ENCODE peak calls at places on chromosomes 7 and 10, in eight cellular contexts. One of them, this sample, is unnamed.

GRCh38 chr10:112919721-112920120 is 30.3 kb upstream of the TCF7L2 start:
- ATAC-seq in GM23338: no peak
- ATAC-seq in K562: no peak
- ATAC-seq in HCT116: peak; percentile 76
- ATAC-seq in Panc1: peak; percentile 89
- ATAC-seq in upper lobe of left lung: no peak
- ATAC-seq in HepG2: no peak
- ATAC-seq in GM12878: no peak
- ATAC-seq in this sample: no peak

GRCh38 chr10:70293169-70293813 is 9.5 kb upstream of the NPFFR1 start:
- ATAC-seq in GM23338: no peak
- ATAC-seq in upper lobe of left lung: no peak
- ATAC-seq in GM12878: peak; percentile 96
- ATAC-seq in HepG2: no peak
- ATAC-seq in Panc1: no peak
- ATAC-seq in K562: no peak
- ATAC-seq in HCT116: no peak
- ATAC-seq in this sample: no peak

GRCh38 chr10:43702213-43702935 is 53.7 kb upstream of the ZNF32 start:
- ATAC-seq in HepG2: no peak
- ATAC-seq in GM23338: peak; percentile 45
- ATAC-seq in Panc1: peak; percentile 45
- ATAC-seq in HCT116: no peak
- ATAC-seq in K562: no peak
- ATAC-seq in GM12878: no peak
- ATAC-seq in upper lobe of left lung: no peak
- ATAC-seq in this sample: no peak

GRCh38 chr7:99210265-99210970 is 2.5 kb upstream of the KPNA7 start:
- ATAC-seq in upper lobe of left lung: peak; percentile 92
- ATAC-seq in Panc1: peak; percentile 9
- ATAC-seq in K562: no peak
- ATAC-seq in HepG2: peak; percentile 8
- ATAC-seq in GM12878: no peak
- ATAC-seq in HCT116: no peak
- ATAC-seq in GM23338: no peak
- ATAC-seq in this sample: no peak

GRCh38 chr7:66731986-66732385 is 8.5 kb upstream of the RABGEF1 start:
- ATAC-seq in K562: peak; percentile 14
- ATAC-seq in GM12878: peak; percentile 19
- ATAC-seq in upper lobe of left lung: no peak
- ATAC-seq in HepG2: peak; percentile 13
- ATAC-seq in GM23338: no peak
- ATAC-seq in HCT116: peak; percentile 22
- ATAC-seq in Panc1: peak; percentile 36
- ATAC-seq in this sample: no peak

GRCh38 chr7:2232766-2233520 is at the start of gene MAD1L1:
- ATAC-seq in Panc1: peak; percentile 95
- ATAC-seq in upper lobe of left lung: peak; percentile 84
- ATAC-seq in GM12878: peak; percentile 82
- ATAC-seq in HCT116: peak; percentile 93
- ATAC-seq in HepG2: peak; percentile 91
- ATAC-seq in GM23338: peak; percentile 87
- ATAC-seq in K562: peak; percentile 94
- ATAC-seq in this sample: peak; percentile 90

GRCh38 chr7:81161459-81162075 is 242.7 kb upstream of the SEMA3C start:
- ATAC-seq in upper lobe of left lung: no peak
- ATAC-seq in HCT116: peak; percentile 78
- ATAC-seq in Panc1: no peak
- ATAC-seq in K562: peak; percentile 88
- ATAC-seq in HepG2: peak; percentile 22
- ATAC-seq in GM23338: no peak
- ATAC-seq in GM12878: no peak
- ATAC-seq in this sample: peak; percentile 79

GRCh38 chr10:34804306-34804705 is 10.8 kb downstream of the PARD3 start:
- ATAC-seq in GM12878: no peak
- ATAC-seq in GM23338: no peak
- ATAC-seq in K562: no peak
- ATAC-seq in HCT116: no peak
- ATAC-seq in upper lobe of left lung: no peak
- ATAC-seq in Panc1: no peak
- ATAC-seq in HepG2: no peak
- ATAC-seq in this sample: no peak

GRCh38 chr7:40700653-40701475 is 566.1 kb downstream of the SUGCT start:
- ATAC-seq in HepG2: no peak
- ATAC-seq in GM23338: peak; percentile 81
- ATAC-seq in HCT116: peak; percentile 44
- ATAC-seq in K562: no peak
- ATAC-seq in Panc1: no peak
- ATAC-seq in GM12878: peak; percentile 75
- ATAC-seq in upper lobe of left lung: no peak
- ATAC-seq in this sample: no peak

GRCh38 chr10:75678527-75678926 is 247.1 kb downstream of the LRMDA start:
- ATAC-seq in upper lobe of left lung: no peak
- ATAC-seq in K562: no peak
- ATAC-seq in Panc1: no peak
- ATAC-seq in GM23338: no peak
- ATAC-seq in GM12878: no peak
- ATAC-seq in HepG2: no peak
- ATAC-seq in HCT116: no peak
- ATAC-seq in this sample: no peak

GRCh38 chr7:139654270-139655181 is 123.3 kb downstream of the HIPK2 start:
- ATAC-seq in HCT116: peak; percentile 55
- ATAC-seq in GM23338: no peak
- ATAC-seq in HepG2: no peak
- ATAC-seq in K562: peak; percentile 47
- ATAC-seq in Panc1: no peak
- ATAC-seq in upper lobe of left lung: no peak
- ATAC-seq in GM12878: peak; percentile 39
- ATAC-seq in this sample: no peak

GRCh38 chr7:139648617-139648932 is 125.1 kb downstream of the CLEC2L start:
- ATAC-seq in HepG2: no peak
- ATAC-seq in upper lobe of left lung: no peak
- ATAC-seq in GM12878: peak; percentile 25
- ATAC-seq in HCT116: no peak
- ATAC-seq in GM23338: peak; percentile 34
- ATAC-seq in K562: no peak
- ATAC-seq in Panc1: no peak
- ATAC-seq in this sample: no peak

GRCh38 chr7:139648941-139649425 is 125.5 kb downstream of the CLEC2L start:
- ATAC-seq in GM12878: peak; percentile 94
- ATAC-seq in Panc1: no peak
- ATAC-seq in upper lobe of left lung: peak; percentile 82
- ATAC-seq in HepG2: peak; percentile 58
- ATAC-seq in K562: peak; percentile 9
- ATAC-seq in GM23338: no peak
- ATAC-seq in HCT116: no peak
- ATAC-seq in this sample: peak; percentile 52

GRCh38 chr7:139650429-139651100 is 127.1 kb downstream of the CLEC2L start:
- ATAC-seq in HCT116: no peak
- ATAC-seq in K562: no peak
- ATAC-seq in upper lobe of left lung: no peak
- ATAC-seq in GM23338: no peak
- ATAC-seq in Panc1: no peak
- ATAC-seq in GM12878: no peak
- ATAC-seq in HepG2: no peak
- ATAC-seq in this sample: peak; percentile 9

GRCh38 chr7:139651308-139651707 is 126.5 kb downstream of the HIPK2 start:
- ATAC-seq in GM12878: no peak
- ATAC-seq in HepG2: no peak
- ATAC-seq in GM23338: no peak
- ATAC-seq in K562: peak; percentile 44
- ATAC-seq in HCT116: peak; percentile 57
- ATAC-seq in Panc1: peak; percentile 74
- ATAC-seq in upper lobe of left lung: no peak
- ATAC-seq in this sample: no peak
- TF ChIP-seq POLR2AphosphoS5 in GM12878: no peak
- TF ChIP-seq POLR2AphosphoS5 in HepG2: no peak
- TF ChIP-seq POLR2AphosphoS5 in GM23338: no peak
- TF ChIP-seq POLR2AphosphoS5 in K562: no peak
- TF ChIP-seq POLR2AphosphoS5 in HCT116: no peak
- TF ChIP-seq POLR2AphosphoS5 in Panc1: no peak
- TF ChIP-seq POLR2AphosphoS5 in upper lobe of left lung: no peak
- TF ChIP-seq POLR2AphosphoS5 in this sample: no peak

GRCh38 chr7:5430612-5430947 is 6.9 kb upstream of the TNRC18 start:
- ATAC-seq in upper lobe of left lung: no peak
- ATAC-seq in GM23338: no peak
- ATAC-seq in HepG2: no peak
- ATAC-seq in K562: no peak
- ATAC-seq in GM12878: no peak
- ATAC-seq in HCT116: no peak
- ATAC-seq in Panc1: no peak
- ATAC-seq in this sample: no peak
- H3K27ac ChIP-seq in upper lobe of left lung: peak overlapping the region; percentile 99
- H3K27ac ChIP-seq in GM23338: no peak overlapping the region
- H3K27ac ChIP-seq in HepG2: peak overlapping the region; percentile 100
- H3K27ac ChIP-seq in K562: no peak overlapping the region
- H3K27ac ChIP-seq in GM12878: no peak overlapping the region
- H3K27ac ChIP-seq in HCT116: peak overlapping the region; percentile 98
- H3K27ac ChIP-seq in Panc1: peak overlapping the region; percentile 99
- H3K27ac ChIP-seq in this sample: peak overlapping the region; percentile 100

GRCh38 chr7:103811997-103812396 is 177.5 kb downstream of the RELN start:
- ATAC-seq in GM12878: peak; percentile 89
- ATAC-seq in HepG2: peak; percentile 52
- ATAC-seq in GM23338: peak; percentile 67
- ATAC-seq in HCT116: no peak
- ATAC-seq in Panc1: no peak
- ATAC-seq in upper lobe of left lung: no peak
- ATAC-seq in K562: peak; percentile 5
- ATAC-seq in this sample: no peak

GRCh38 chr7:103813970-103814369 is 175.5 kb downstream of the RELN start:
- ATAC-seq in K562: no peak
- ATAC-seq in GM23338: no peak
- ATAC-seq in upper lobe of left lung: no peak
- ATAC-seq in HepG2: no peak
- ATAC-seq in HCT116: no peak
- ATAC-seq in Panc1: no peak
- ATAC-seq in GM12878: no peak
- ATAC-seq in this sample: no peak

GRCh38 chr7:103809229-103809994 is 180.0 kb downstream of the RELN start:
- ATAC-seq in HepG2: peak; percentile 25
- ATAC-seq in upper lobe of left lung: no peak
- ATAC-seq in GM23338: peak; percentile 76
- ATAC-seq in HCT116: no peak
- ATAC-seq in GM12878: peak; percentile 59
- ATAC-seq in Panc1: no peak
- ATAC-seq in K562: peak; percentile 63
- ATAC-seq in this sample: no peak

GRCh38 chr7:103811315-103811714 is 178.1 kb downstream of the RELN start:
- ATAC-seq in Panc1: no peak
- ATAC-seq in GM12878: no peak
- ATAC-seq in upper lobe of left lung: no peak
- ATAC-seq in HCT116: no peak
- ATAC-seq in K562: no peak
- ATAC-seq in GM23338: no peak
- ATAC-seq in HepG2: no peak
- ATAC-seq in this sample: no peak

GRCh38 chr7:103810112-103810744 is 179.2 kb downstream of the RELN start:
- ATAC-seq in GM23338: no peak
- ATAC-seq in GM12878: no peak
- ATAC-seq in K562: peak; percentile 94
- ATAC-seq in upper lobe of left lung: no peak
- ATAC-seq in HCT116: no peak
- ATAC-seq in HepG2: peak; percentile 83
- ATAC-seq in Panc1: no peak
- ATAC-seq in this sample: no peak
- TF ChIP-seq POLR2AphosphoS5 in GM23338: no peak
- TF ChIP-seq POLR2AphosphoS5 in GM12878: no peak
- TF ChIP-seq POLR2AphosphoS5 in K562: peak; percentile 97
- TF ChIP-seq POLR2AphosphoS5 in upper lobe of left lung: no peak
- TF ChIP-seq POLR2AphosphoS5 in HCT116: no peak
- TF ChIP-seq POLR2AphosphoS5 in HepG2: no peak
- TF ChIP-seq POLR2AphosphoS5 in Panc1: no peak
- TF ChIP-seq POLR2AphosphoS5 in this sample: no peak

GRCh38 chr10:8628351-8628750 is 573.9 kb downstream of the GATA3 start:
- ATAC-seq in HepG2: no peak
- ATAC-seq in Panc1: peak; percentile 86
- ATAC-seq in upper lobe of left lung: no peak
- ATAC-seq in K562: no peak
- ATAC-seq in GM23338: peak; percentile 66
- ATAC-seq in HCT116: no peak
- ATAC-seq in GM12878: no peak
- ATAC-seq in this sample: no peak
- H3K27ac ChIP-seq in HepG2: no peak overlapping the region
- H3K27ac ChIP-seq in Panc1: no peak overlapping the region
- H3K27ac ChIP-seq in upper lobe of left lung: no peak overlapping the region
- H3K27ac ChIP-seq in K562: no peak overlapping the region
- H3K27ac ChIP-seq in GM23338: no peak overlapping the region
- H3K27ac ChIP-seq in HCT116: no peak overlapping the region
- H3K27ac ChIP-seq in GM12878: no peak overlapping the region
- H3K27ac ChIP-seq in this sample: no peak overlapping the region

GRCh38 chr7:101575731-101576130 is 53.4 kb downstream of the MYL10 start:
- ATAC-seq in Panc1: no peak
- ATAC-seq in K562: no peak
- ATAC-seq in HCT116: no peak
- ATAC-seq in HepG2: no peak
- ATAC-seq in GM12878: no peak
- ATAC-seq in GM23338: no peak
- ATAC-seq in upper lobe of left lung: no peak
- ATAC-seq in this sample: no peak
- TF ChIP-seq POLR2AphosphoS5 in Panc1: no peak
- TF ChIP-seq POLR2AphosphoS5 in K562: no peak
- TF ChIP-seq POLR2AphosphoS5 in HCT116: no peak
- TF ChIP-seq POLR2AphosphoS5 in HepG2: no peak
- TF ChIP-seq POLR2AphosphoS5 in GM12878: no peak
- TF ChIP-seq POLR2AphosphoS5 in GM23338: no peak
- TF ChIP-seq POLR2AphosphoS5 in upper lobe of left lung: no peak
- TF ChIP-seq POLR2AphosphoS5 in this sample: no peak

This sample was measured in gastroesophageal sphincter.